ENCODE peak calls at places on chromosomes 3 and 15, in six cellular contexts. One of them, this sample, is unnamed. For H3K4me1, the result is how much of the 10 kb centered on the place peaks cover.

GRCh38 chr15:56736881-56737707 is 3.8 kb upstream of the ZNF280D start:
- DNase-seq in mesendoderm: peak
- DNase-seq in H1: no peak
- DNase-seq in neuronal stem cell: no peak
- DNase-seq in IMR-90: no peak
- DNase-seq in mesenchymal stem cell: peak
- DNase-seq in this sample: no peak

GRCh38 chr3:132354916-132355702 is 37.9 kb downstream of the ACP3 start:
- DNase-seq in H1: no peak
- DNase-seq in mesendoderm: no peak
- DNase-seq in neuronal stem cell: no peak
- DNase-seq in IMR-90: no peak
- DNase-seq in mesenchymal stem cell: no peak
- DNase-seq in this sample: no peak

GRCh38 chr3:195263193-195263924 is 7.6 kb downstream of the XXYLT1 start:
- DNase-seq in mesendoderm: no peak
- DNase-seq in mesenchymal stem cell: peak
- DNase-seq in H1: no peak
- DNase-seq in IMR-90: peak
- DNase-seq in neuronal stem cell: no peak
- DNase-seq in this sample: no peak

GRCh38 chr3:5298453-5298852 is 110.9 kb downstream of the EDEM1 start:
- DNase-seq in mesenchymal stem cell: no peak
- DNase-seq in mesendoderm: no peak
- DNase-seq in neuronal stem cell: no peak
- DNase-seq in IMR-90: no peak
- DNase-seq in H1: no peak
- DNase-seq in this sample: no peak

GRCh38 chr15:76058714-76059319 is 968 bp upstream of the TMEM266 start:
- DNase-seq in IMR-90: no peak
- DNase-seq in H1: no peak
- DNase-seq in mesenchymal stem cell: no peak
- DNase-seq in neuronal stem cell: peak
- DNase-seq in mesendoderm: peak
- DNase-seq in this sample: peak

GRCh38 chr3:136787226-136787793 is 31.6 kb upstream of the SLC35G2 start:
- DNase-seq in mesendoderm: no peak
- DNase-seq in H1: no peak
- DNase-seq in IMR-90: peak
- DNase-seq in neuronal stem cell: no peak
- DNase-seq in mesenchymal stem cell: peak
- DNase-seq in this sample: no peak

GRCh38 chr3:132730891-132731580 is 8.8 kb upstream of the NPHP3 start:
- DNase-seq in mesenchymal stem cell: peak
- DNase-seq in H1: no peak
- DNase-seq in neuronal stem cell: peak
- DNase-seq in IMR-90: peak
- DNase-seq in mesendoderm: peak
- DNase-seq in this sample: no peak

GRCh38 chr15:98866503-98866902 is 141.1 kb downstream of the PGPEP1L start:
- DNase-seq in mesenchymal stem cell: peak
- DNase-seq in IMR-90: peak
- DNase-seq in neuronal stem cell: no peak
- DNase-seq in H1: no peak
- DNase-seq in mesendoderm: peak
- DNase-seq in this sample: no peak

GRCh38 chr3:78919021-78919755 is 848.6 kb downstream of the ROBO1 start:
- DNase-seq in H1: no peak
- DNase-seq in mesenchymal stem cell: peak
- DNase-seq in IMR-90: peak
- DNase-seq in neuronal stem cell: no peak
- DNase-seq in mesendoderm: peak
- DNase-seq in this sample: no peak

GRCh38 chr3:14324224-14324944 is 78.0 kb upstream of the SLC6A6 start:
- DNase-seq in H1: no peak
- DNase-seq in mesenchymal stem cell: peak
- DNase-seq in neuronal stem cell: no peak
- DNase-seq in IMR-90: peak
- DNase-seq in mesendoderm: peak
- DNase-seq in this sample: no peak

GRCh38 chr3:177150970-177151627 is 46.2 kb downstream of the TBL1XR1 start:
- DNase-seq in IMR-90: peak
- DNase-seq in mesenchymal stem cell: peak
- DNase-seq in mesendoderm: no peak
- DNase-seq in H1: no peak
- DNase-seq in neuronal stem cell: no peak
- DNase-seq in this sample: no peak

GRCh38 chr3:143331336-143331735 is 211.8 kb downstream of the CHST2 start:
- DNase-seq in mesendoderm: no peak
- DNase-seq in mesenchymal stem cell: no peak
- DNase-seq in H1: no peak
- DNase-seq in neuronal stem cell: no peak
- DNase-seq in IMR-90: no peak
- DNase-seq in this sample: no peak

GRCh38 chr15:50066202-50066601 is 52.8 kb downstream of the ATP8B4 start:
- DNase-seq in mesendoderm: peak
- DNase-seq in neuronal stem cell: no peak
- DNase-seq in H1: no peak
- DNase-seq in IMR-90: peak
- DNase-seq in mesenchymal stem cell: peak
- DNase-seq in this sample: no peak

GRCh38 chr3:89000886-89001285 is 106.5 kb upstream of the EPHA3 start:
- DNase-seq in IMR-90: no peak
- DNase-seq in mesenchymal stem cell: peak
- DNase-seq in neuronal stem cell: no peak
- DNase-seq in H1: no peak
- DNase-seq in mesendoderm: no peak
- DNase-seq in this sample: no peak

GRCh38 chr15:89814112-89814742 is 425 bp downstream of the ANPEP start:
- DNase-seq in mesendoderm: no peak
- DNase-seq in H1: no peak
- DNase-seq in neuronal stem cell: no peak
- DNase-seq in mesenchymal stem cell: peak
- DNase-seq in IMR-90: no peak
- DNase-seq in this sample: peak

GRCh38 chr3:73781536-73781935 is 156.8 kb upstream of the PDZRN3 start:
- DNase-seq in mesenchymal stem cell: no peak
- DNase-seq in H1: no peak
- DNase-seq in mesendoderm: no peak
- DNase-seq in neuronal stem cell: no peak
- DNase-seq in IMR-90: no peak
- DNase-seq in this sample: no peak

GRCh38 chr15:72961326-72961725 is 90.9 kb upstream of the NEO1 start:
- DNase-seq in H1: no peak
- DNase-seq in mesendoderm: no peak
- DNase-seq in IMR-90: no peak
- DNase-seq in neuronal stem cell: no peak
- DNase-seq in mesenchymal stem cell: no peak
- DNase-seq in this sample: no peak

GRCh38 chr3:10350324-10350985 is 29.5 kb upstream of the SEC13 start:
- DNase-seq in mesendoderm: no peak
- DNase-seq in neuronal stem cell: no peak
- DNase-seq in mesenchymal stem cell: no peak
- DNase-seq in IMR-90: no peak
- DNase-seq in H1: no peak
- DNase-seq in this sample: no peak

GRCh38 chr3:192188218-192188835 is 539.0 kb downstream of the FGF12 start:
- DNase-seq in neuronal stem cell: peak
- DNase-seq in mesenchymal stem cell: peak
- DNase-seq in mesendoderm: peak
- DNase-seq in H1: peak
- DNase-seq in IMR-90: peak
- DNase-seq in this sample: peak

GRCh38 chr3:141412936-141413354 is 44.6 kb downstream of the ZBTB38 start:
- DNase-seq in mesenchymal stem cell: peak
- DNase-seq in mesendoderm: no peak
- DNase-seq in H1: no peak
- DNase-seq in neuronal stem cell: no peak
- DNase-seq in IMR-90: peak
- DNase-seq in this sample: no peak

GRCh38 chr3:55775366-55775765 is 288.3 kb upstream of the WNT5A start:
- DNase-seq in H1: no peak
- DNase-seq in mesenchymal stem cell: no peak
- DNase-seq in IMR-90: no peak
- DNase-seq in mesendoderm: no peak
- DNase-seq in neuronal stem cell: no peak
- DNase-seq in this sample: no peak

GRCh38 chr3:97817965-97818364 is 3.8 kb upstream of the CRYBG3 start:
- DNase-seq in IMR-90: no peak
- DNase-seq in mesendoderm: no peak
- DNase-seq in neuronal stem cell: no peak
- DNase-seq in mesenchymal stem cell: no peak
- DNase-seq in H1: no peak
- DNase-seq in this sample: no peak

GRCh38 chr3:58237238-58237939 is at the start of gene ABHD6:
- DNase-seq in IMR-90: peak
- DNase-seq in mesendoderm: peak
- DNase-seq in neuronal stem cell: peak
- DNase-seq in mesenchymal stem cell: peak
- DNase-seq in H1: peak
- DNase-seq in this sample: peak

GRCh38 chr15:35118987-35119386 is 33.9 kb upstream of the NANOGP8 start:
- DNase-seq in neuronal stem cell: no peak
- DNase-seq in mesendoderm: no peak
- DNase-seq in mesenchymal stem cell: no peak
- DNase-seq in IMR-90: no peak
- DNase-seq in H1: no peak
- DNase-seq in this sample: no peak

GRCh38 chr15:73989001-73989798 is 2.9 kb downstream of the STOML1 start:
- DNase-seq in H1: no peak
- DNase-seq in neuronal stem cell: no peak
- DNase-seq in mesenchymal stem cell: peak
- DNase-seq in IMR-90: peak
- DNase-seq in mesendoderm: no peak
- DNase-seq in this sample: no peak

GRCh38 chr15:73988075-73988969 is 3.8 kb downstream of the STOML1 start:
- DNase-seq in mesendoderm: no peak
- DNase-seq in mesenchymal stem cell: no peak
- DNase-seq in IMR-90: peak
- DNase-seq in neuronal stem cell: no peak
- DNase-seq in H1: no peak
- DNase-seq in this sample: no peak

GRCh38 chr15:73991260-73991659 is 835 bp downstream of the STOML1 start:
- DNase-seq in mesendoderm: no peak
- DNase-seq in IMR-90: no peak
- DNase-seq in H1: no peak
- DNase-seq in mesenchymal stem cell: peak
- DNase-seq in neuronal stem cell: no peak
- DNase-seq in this sample: no peak

GRCh38 chr15:73991726-73992593 is at the start of gene STOML1:
- DNase-seq in neuronal stem cell: peak
- DNase-seq in IMR-90: peak
- DNase-seq in H1: peak
- DNase-seq in mesenchymal stem cell: peak
- DNase-seq in mesendoderm: peak
- DNase-seq in this sample: peak

GRCh38 chr15:73990250-73991005 is 1.7 kb downstream of the STOML1 start:
- DNase-seq in H1: no peak
- DNase-seq in mesenchymal stem cell: no peak
- DNase-seq in neuronal stem cell: no peak
- DNase-seq in IMR-90: no peak
- DNase-seq in mesendoderm: no peak
- DNase-seq in this sample: no peak
- H3K4me1 ChIP-seq in H1: under half
- H3K4me1 ChIP-seq in mesenchymal stem cell: half or more
- H3K4me1 ChIP-seq in neuronal stem cell: under half
- H3K4me1 ChIP-seq in IMR-90: under half
- H3K4me1 ChIP-seq in mesendoderm: under half
- H3K4me1 ChIP-seq in this sample: under half

DNA sequence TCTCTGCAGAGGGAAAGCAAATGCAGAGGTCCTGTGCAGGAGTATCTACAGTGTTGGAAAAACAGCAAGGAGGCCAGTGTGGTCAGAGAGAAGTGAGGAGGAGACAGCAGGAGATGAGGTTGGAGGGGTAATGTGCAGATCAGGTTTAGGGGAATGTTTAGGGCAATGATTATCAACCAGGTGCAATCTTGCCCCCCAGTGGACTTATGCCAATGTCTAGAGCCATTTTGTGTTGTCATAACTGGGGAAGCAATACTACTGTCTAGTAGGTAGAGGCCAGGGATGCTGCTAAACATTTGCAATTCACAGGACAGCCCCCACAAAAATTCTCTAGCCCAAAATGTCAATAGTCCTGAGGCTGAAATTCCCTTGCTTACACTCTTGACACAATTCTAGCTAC is 13.1 kb downstream of the CCDC191 start:
- DNase-seq in mesendoderm: no peak
- DNase-seq in H1: no peak
- DNase-seq in mesenchymal stem cell: no peak
- DNase-seq in IMR-90: no peak
- DNase-seq in neuronal stem cell: no peak
- DNase-seq in this sample: no peak
- H2BK15ac ChIP-seq in mesendoderm: no peak
- H2BK15ac ChIP-seq in H1: no peak
- H2BK15ac ChIP-seq in mesenchymal stem cell: no peak
- H2BK15ac ChIP-seq in IMR-90: no peak
- H2BK15ac ChIP-seq in neuronal stem cell: no peak
- H2BK15ac ChIP-seq in this sample: no peak

GRCh38 chr15:62497356-62497755 is 332.3 kb upstream of the C2CD4B start:
- DNase-seq in neuronal stem cell: no peak
- DNase-seq in mesendoderm: no peak
- DNase-seq in mesenchymal stem cell: peak
- DNase-seq in IMR-90: peak
- DNase-seq in H1: no peak
- DNase-seq in this sample: no peak
- H3K4me1 ChIP-seq in neuronal stem cell: under half
- H3K4me1 ChIP-seq in mesendoderm: under half
- H3K4me1 ChIP-seq in mesenchymal stem cell: under half
- H3K4me1 ChIP-seq in IMR-90: under half
- H3K4me1 ChIP-seq in H1: under half
- H3K4me1 ChIP-seq in this sample: under half

DNA sequence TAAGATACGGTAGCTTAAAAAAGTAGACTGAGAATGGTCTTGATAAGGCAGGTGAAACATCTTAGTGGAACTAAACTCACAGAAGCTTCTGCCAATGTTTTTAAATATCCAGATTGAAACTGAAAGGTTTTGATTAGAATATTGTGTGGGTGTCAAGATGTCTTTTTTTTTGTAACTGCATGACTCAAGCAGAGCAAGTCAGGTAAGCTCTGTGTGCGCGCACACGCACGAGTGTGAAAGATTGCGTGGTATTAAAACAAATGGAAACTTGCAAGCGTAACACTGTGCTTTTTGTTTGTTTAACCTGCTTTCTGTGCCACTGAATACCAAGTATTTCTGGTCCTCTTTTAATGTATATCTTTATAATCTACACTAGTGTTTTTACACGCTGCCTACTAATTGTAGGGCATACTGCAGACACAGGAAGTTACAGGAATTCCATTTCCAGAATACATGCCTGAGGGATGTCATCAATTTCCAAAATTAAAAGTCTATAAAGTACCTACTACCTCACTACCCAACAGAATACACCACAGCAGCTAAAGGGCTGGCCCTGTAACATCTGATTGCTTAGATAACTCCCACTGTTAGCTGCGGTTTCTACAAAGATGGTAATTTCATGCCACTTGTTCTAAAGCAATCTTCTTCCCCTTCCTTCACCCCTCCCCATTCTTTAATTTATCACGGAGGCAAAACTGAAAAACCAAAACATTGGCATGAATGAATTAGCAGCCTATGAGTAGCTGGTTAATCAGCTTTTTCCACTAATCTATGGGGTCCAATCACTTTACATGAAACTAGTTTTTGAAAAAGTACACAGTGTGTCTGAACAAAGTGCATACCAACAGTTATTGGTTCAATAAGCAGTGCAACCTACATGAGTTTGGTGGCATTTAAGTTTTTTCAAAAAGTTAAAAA is 472.7 kb downstream of the SHQ1 start:
- DNase-seq in mesendoderm: no peak
- DNase-seq in H1: no peak
- DNase-seq in mesenchymal stem cell: no peak
- DNase-seq in neuronal stem cell: no peak
- DNase-seq in IMR-90: no peak
- DNase-seq in this sample: no peak
- H2BK15ac ChIP-seq in mesendoderm: no peak
- H2BK15ac ChIP-seq in H1: no peak
- H2BK15ac ChIP-seq in mesenchymal stem cell: no peak
- H2BK15ac ChIP-seq in neuronal stem cell: no peak
- H2BK15ac ChIP-seq in IMR-90: no peak
- H2BK15ac ChIP-seq in this sample: no peak

This sample was measured in H9.